ENCODE peak calls at places on chromosome 15, in six cellular contexts. One of them, this sample, is unnamed.

GRCh38 chr15:100601158-100601557 is 826 bp downstream of the LINS1 start:
- DNase-seq in HAP-1: peak; percentile 33
- DNase-seq in cardiac fibroblast: peak; percentile 13
- DNase-seq in Calu3: peak; percentile 12
- DNase-seq in activated T-cell treated with anti-CD3 and anti-CD28 coated beads, Interleukin-2, amount 50 U/mL, for 72 hours: peak; percentile 43
- DNase-seq in C1 segment of cervical spinal cord: no peak
- DNase-seq in this sample: no peak

GRCh38 chr15:96470682-96471290 is 140.3 kb downstream of the NR2F2 start:
- DNase-seq in HAP-1: no peak
- DNase-seq in activated T-cell treated with anti-CD3 and anti-CD28 coated beads, Interleukin-2, amount 50 U/mL, for 72 hours: no peak
- DNase-seq in Calu3: no peak
- DNase-seq in cardiac fibroblast: no peak
- DNase-seq in C1 segment of cervical spinal cord: no peak
- DNase-seq in this sample: no peak

GRCh38 chr15:51803961-51804360 is 25.5 kb upstream of the TMOD3 start:
- DNase-seq in cardiac fibroblast: peak; percentile 18
- DNase-seq in C1 segment of cervical spinal cord: no peak
- DNase-seq in HAP-1: no peak
- DNase-seq in Calu3: no peak
- DNase-seq in activated T-cell treated with anti-CD3 and anti-CD28 coated beads, Interleukin-2, amount 50 U/mL, for 72 hours: no peak
- DNase-seq in this sample: no peak

GRCh38 chr15:76346666-76347506 is 10.3 kb downstream of the ISL2 start:
- DNase-seq in HAP-1: no peak
- DNase-seq in Calu3: no peak
- DNase-seq in activated T-cell treated with anti-CD3 and anti-CD28 coated beads, Interleukin-2, amount 50 U/mL, for 72 hours: no peak
- DNase-seq in cardiac fibroblast: peak; percentile 30
- DNase-seq in C1 segment of cervical spinal cord: no peak
- DNase-seq in this sample: peak; percentile 42

GRCh38 chr15:91926871-91927270 is 73.4 kb downstream of the SLCO3A1 start:
- DNase-seq in Calu3: no peak
- DNase-seq in HAP-1: no peak
- DNase-seq in C1 segment of cervical spinal cord: no peak
- DNase-seq in cardiac fibroblast: peak; percentile 66
- DNase-seq in activated T-cell treated with anti-CD3 and anti-CD28 coated beads, Interleukin-2, amount 50 U/mL, for 72 hours: no peak
- DNase-seq in this sample: no peak

GRCh38 chr15:25785643-25786029 is 77.5 kb downstream of the ATP10A start:
- DNase-seq in Calu3: no peak
- DNase-seq in C1 segment of cervical spinal cord: no peak
- DNase-seq in HAP-1: no peak
- DNase-seq in activated T-cell treated with anti-CD3 and anti-CD28 coated beads, Interleukin-2, amount 50 U/mL, for 72 hours: no peak
- DNase-seq in cardiac fibroblast: no peak
- DNase-seq in this sample: no peak

GRCh38 chr15:43204016-43204901 is 16.6 kb downstream of the EPB42 start:
- DNase-seq in cardiac fibroblast: peak; percentile 80
- DNase-seq in activated T-cell treated with anti-CD3 and anti-CD28 coated beads, Interleukin-2, amount 50 U/mL, for 72 hours: peak; percentile 49
- DNase-seq in C1 segment of cervical spinal cord: no peak
- DNase-seq in HAP-1: peak; percentile 66
- DNase-seq in Calu3: peak; percentile 46
- DNase-seq in this sample: peak; percentile 54

GRCh38 chr15:69093614-69094013 is 66.8 kb upstream of the GLCE start:
- DNase-seq in activated T-cell treated with anti-CD3 and anti-CD28 coated beads, Interleukin-2, amount 50 U/mL, for 72 hours: no peak
- DNase-seq in HAP-1: no peak
- DNase-seq in cardiac fibroblast: no peak
- DNase-seq in C1 segment of cervical spinal cord: no peak
- DNase-seq in Calu3: no peak
- DNase-seq in this sample: no peak

GRCh38 chr15:94584833-94585244 is 353.5 kb downstream of the MCTP2 start:
- DNase-seq in Calu3: no peak
- DNase-seq in C1 segment of cervical spinal cord: no peak
- DNase-seq in activated T-cell treated with anti-CD3 and anti-CD28 coated beads, Interleukin-2, amount 50 U/mL, for 72 hours: peak; percentile 77
- DNase-seq in HAP-1: no peak
- DNase-seq in cardiac fibroblast: no peak
- DNase-seq in this sample: no peak

GRCh38 chr15:81645470-81645869 is 271.5 kb upstream of the TMC3 start:
- DNase-seq in C1 segment of cervical spinal cord: no peak
- DNase-seq in HAP-1: no peak
- DNase-seq in Calu3: no peak
- DNase-seq in cardiac fibroblast: no peak
- DNase-seq in activated T-cell treated with anti-CD3 and anti-CD28 coated beads, Interleukin-2, amount 50 U/mL, for 72 hours: no peak
- DNase-seq in this sample: no peak

GRCh38 chr15:59691194-59691805 is 2.2 kb upstream of the BNIP2 start:
- DNase-seq in C1 segment of cervical spinal cord: no peak
- DNase-seq in cardiac fibroblast: peak; percentile 76
- DNase-seq in Calu3: peak; percentile 66
- DNase-seq in HAP-1: peak; percentile 50
- DNase-seq in activated T-cell treated with anti-CD3 and anti-CD28 coated beads, Interleukin-2, amount 50 U/mL, for 72 hours: peak; percentile 29
- DNase-seq in this sample: peak; percentile 47